ENCODE peak calls at places on chromosomes 1 and 21, in four cellular contexts. C, L, P and M are unnamed samples.

GRCh38 chr1:15991427-15992186 is 12.4 kb upstream of the SRARP start:
- DNase-seq in C (no peak), L (no peak), P (no peak), M (no peak)

GRCh38 chr1:84037758-84038611 is 39.1 kb upstream of the TTLL7 start:
- DNase-seq in L (no peak), P (no peak), C (no peak), M (peak; percentile 84)

GRCh38 chr1:225877570-225877969 is 4.6 kb downstream of the TMEM63A start:
- DNase-seq in P (peak; percentile 65), C (peak; percentile 38), L (peak; percentile 54), M (no peak)

GRCh38 chr1:77030401-77031100 is 163.3 kb downstream of the ST6GALNAC5 start:
- DNase-seq in L (no peak), C (no peak), P (no peak), M (no peak)

GRCh38 chr1:160618763-160619274 is 28.0 kb downstream of the SLAMF1 start:
- DNase-seq in L (no peak), P (no peak), C (no peak), M (peak; percentile 7)

GRCh38 chr21:46355161-46356004 is 31.4 kb downstream of the PCNT start:
- DNase-seq in L (no peak), C (no peak), P (no peak), M (no peak)

GRCh38 chr1:58879464-58879863 is 95.6 kb upstream of the JUN start:
- DNase-seq in P (no peak), L (no peak), C (peak; percentile 63), M (no peak)

GRCh38 chr1:15956150-15956549 is 19.8 kb downstream of the ZBTB17 start:
- DNase-seq in L (no peak), C (peak; percentile 43), P (no peak), M (peak; percentile 43)

GRCh38 chr1:201019321-201019977 is 4.1 kb downstream of the KIF21B start:
- DNase-seq in L (peak; percentile 87), C (peak; percentile 19), P (peak; percentile 42), M (peak; percentile 75)

GRCh38 chr21:34526236-34526617 is 14.2 kb upstream of the KCNE1 start:
- DNase-seq in L (no peak), P (no peak), C (peak; percentile 31), M (no peak)

GRCh38 chr1:112538883-112539282 is 30.1 kb downstream of the WNT2B start:
- DNase-seq in P (no peak), C (no peak), L (no peak), M (no peak)

GRCh38 chr1:66747500-66747899 is 4.8 kb upstream of the DYNLT5 start:
- DNase-seq in L (no peak), P (no peak), C (peak; percentile 61), M (no peak)

GRCh38 chr1:43786975-43787374 is 79.6 kb downstream of the ST3GAL3 start:
- DNase-seq in C (peak; percentile 69), L (no peak), P (no peak), M (no peak)

GRCh38 chr1:48674641-48675040 is 102.0 kb downstream of the BEND5 start:
- DNase-seq in P (no peak), L (no peak), C (peak; percentile 89), M (peak; percentile 85)

GRCh38 chr1:229993060-229993459 is 74.0 kb upstream of the GALNT2 start:
- DNase-seq in C (no peak), P (no peak), L (no peak), M (no peak)

GRCh38 chr1:21518774-21519455 is 9.7 kb downstream of the ALPL start:
- DNase-seq in L (no peak), C (no peak), P (no peak), M (no peak)

GRCh38 chr1:65478379-65479026 is 58.0 kb downstream of the LEPR start:
- DNase-seq in C (no peak), L (no peak), P (no peak), M (no peak)

GRCh38 chr1:47229031-47229831 is 2.8 kb downstream of the TAL1 start:
- DNase-seq in P (no peak), L (no peak), C (no peak), M (no peak)

GRCh38 chr1:37851271-37851670 is 8.1 kb downstream of the MTF1 start:
- DNase-seq in C (no peak), L (no peak), P (no peak), M (no peak)

GRCh38 chr1:12708956-12709555 is 6.9 kb upstream of the AADACL3 start:
- DNase-seq in L (no peak), P (no peak), C (peak; percentile 16), M (peak; percentile 33)

GRCh38 chr1:20184997-20185833 is 681 bp upstream of the UBXN10 start:
- DNase-seq in L (no peak), C (no peak), P (no peak), M (no peak)
- H3K4me3 ChIP-seq in L (peak overlapping the region; percentile 55), C (no peak overlapping the region), P (peak overlapping the region; percentile 66), M (no peak overlapping the region)

GRCh38 chr1:45806129-45806528 is 2.7 kb downstream of the MAST2 start:
- DNase-seq in C (no peak), P (no peak), L (no peak), M (no peak)

GRCh38 chr1:45802343-45803298 is 791 bp upstream of the MAST2 start:
- DNase-seq in C (peak; percentile 99), P (peak; percentile 68), L (peak; percentile 79), M (peak; percentile 87)

GRCh38 chr1:45800899-45801298 is 2.5 kb upstream of the MAST2 start:
- DNase-seq in C (no peak), L (no peak), P (no peak), M (no peak)

GRCh38 chr1:45803299-45803780 is at the start of gene MAST2:
- DNase-seq in L (peak; percentile 94), P (peak; percentile 92), C (peak; percentile 81), M (peak; percentile 89)

DNA sequence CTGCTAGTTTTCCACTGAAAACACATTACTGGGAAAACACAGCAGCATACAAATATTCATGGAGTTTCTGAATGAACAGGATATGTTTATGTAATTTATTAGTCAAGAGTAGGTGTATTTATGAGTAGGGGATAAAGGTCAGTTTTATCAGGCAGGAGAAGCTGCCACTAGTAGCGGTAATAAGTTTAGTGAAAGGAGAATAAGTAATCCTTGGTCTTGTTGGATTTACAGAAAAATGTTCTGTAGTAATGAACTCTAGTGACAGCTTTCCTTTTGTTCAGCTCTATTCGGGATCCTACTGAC is 1.2 kb downstream of the MAST2 start:
- DNase-seq in P (no peak), C (peak; percentile 4), L (no peak), M (no peak)
- H3K4me3 ChIP-seq in P (peak overlapping the region; percentile 69), C (peak overlapping the region; percentile 87), L (peak overlapping the region; percentile 56), M (peak overlapping the region; percentile 72)

GRCh38 chr1:61078611-61079010 is 3.8 kb upstream of the NFIA start:
- DNase-seq in C (no peak), P (no peak), L (no peak), M (no peak)
- H3K4me3 ChIP-seq in C (peak overlapping the region; percentile 56), P (peak overlapping the region; percentile 68), L (peak overlapping the region; percentile 58), M (peak overlapping the region; percentile 74)

GRCh38 chr1:205312866-205313680 is 8.5 kb downstream of the NUAK2 start:
- DNase-seq in P (no peak), L (no peak), C (no peak), M (no peak)

GRCh38 chr1:205310981-205311704 is 10.4 kb downstream of the NUAK2 start:
- DNase-seq in P (no peak), L (no peak), C (no peak), M (no peak)

GRCh38 chr1:205314986-205315618 is 6.4 kb downstream of the NUAK2 start:
- DNase-seq in P (no peak), C (no peak), L (no peak), M (no peak)

GRCh38 chr1:205316179-205316578 is 5.4 kb downstream of the NUAK2 start:
- DNase-seq in P (no peak), C (no peak), L (no peak), M (no peak)

GRCh38 chr1:205313681-205314308 is 7.8 kb downstream of the NUAK2 start:
- DNase-seq in L (peak; percentile 80), P (peak; percentile 48), C (peak; percentile 39), M (peak; percentile 62)
- H3K4me3 ChIP-seq in L (peak overlapping the region; percentile 35), P (peak overlapping the region; percentile 48), C (no peak overlapping the region), M (no peak overlapping the region)

DNA sequence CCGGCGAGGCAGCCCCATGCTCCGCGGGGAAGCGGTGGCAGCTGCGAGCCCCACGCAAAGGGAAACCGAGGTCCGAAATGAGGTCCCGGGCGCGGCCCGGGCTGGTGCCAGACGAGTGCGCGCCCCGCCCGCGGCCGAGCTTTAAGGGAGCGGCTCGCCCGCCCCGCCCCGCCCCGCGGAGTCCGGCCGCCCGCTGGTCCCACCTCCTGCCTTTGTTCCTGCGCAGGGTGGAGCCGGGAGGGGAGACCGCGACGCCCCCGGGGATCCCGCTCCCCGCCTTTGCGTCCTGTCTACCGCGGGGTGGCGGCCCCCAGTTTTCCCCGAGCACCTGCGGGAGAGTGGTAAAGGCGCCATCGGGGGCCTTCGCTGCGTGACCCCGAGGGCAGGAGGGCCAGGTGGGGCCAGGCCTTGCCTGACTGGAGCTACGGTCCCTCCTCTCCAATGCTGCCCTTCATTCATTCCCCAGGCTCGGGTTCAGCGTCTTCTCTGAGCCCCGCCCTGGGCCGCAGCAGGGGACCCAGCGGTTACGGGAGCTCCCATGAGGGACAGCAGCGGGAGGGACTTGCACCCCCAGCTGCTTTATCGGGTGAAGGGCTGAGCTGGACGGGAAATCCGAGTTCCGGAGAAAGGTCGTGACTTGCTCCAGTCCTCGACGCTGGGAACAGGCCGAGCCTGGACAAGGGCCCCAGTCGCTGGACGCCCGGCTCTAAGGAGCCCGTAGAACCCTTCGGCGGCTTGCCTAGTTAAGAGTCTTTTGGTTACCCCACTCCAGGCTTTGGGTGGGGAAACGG is at the start of gene HES2:
- DNase-seq in P (no peak), L (no peak), C (no peak), M (peak; percentile 75)
- H3K4me3 ChIP-seq in P (peak within 1 kb of the TSS; percentile 58), L (peak within 1 kb of the TSS; percentile 50), C (no peak within 1 kb of the TSS), M (peak within 1 kb of the TSS; percentile 66)

GRCh38 chr1:241532173-241532553 is at the start of gene KMO:
- DNase-seq in C (peak; percentile 25), P (no peak), L (no peak), M (peak; percentile 46)

GRCh38 chr1:241532864-241533263 is 686 bp downstream of the KMO start:
- DNase-seq in P (no peak), C (no peak), L (no peak), M (no peak)

GRCh38 chr1:241533375-241534115 is 1.4 kb downstream of the KMO start:
- DNase-seq in P (no peak), L (no peak), C (no peak), M (peak; percentile 59)

GRCh38 chr1:241527146-241527545 is 5.0 kb upstream of the KMO start:
- DNase-seq in L (no peak), C (no peak), P (no peak), M (no peak)

DNA sequence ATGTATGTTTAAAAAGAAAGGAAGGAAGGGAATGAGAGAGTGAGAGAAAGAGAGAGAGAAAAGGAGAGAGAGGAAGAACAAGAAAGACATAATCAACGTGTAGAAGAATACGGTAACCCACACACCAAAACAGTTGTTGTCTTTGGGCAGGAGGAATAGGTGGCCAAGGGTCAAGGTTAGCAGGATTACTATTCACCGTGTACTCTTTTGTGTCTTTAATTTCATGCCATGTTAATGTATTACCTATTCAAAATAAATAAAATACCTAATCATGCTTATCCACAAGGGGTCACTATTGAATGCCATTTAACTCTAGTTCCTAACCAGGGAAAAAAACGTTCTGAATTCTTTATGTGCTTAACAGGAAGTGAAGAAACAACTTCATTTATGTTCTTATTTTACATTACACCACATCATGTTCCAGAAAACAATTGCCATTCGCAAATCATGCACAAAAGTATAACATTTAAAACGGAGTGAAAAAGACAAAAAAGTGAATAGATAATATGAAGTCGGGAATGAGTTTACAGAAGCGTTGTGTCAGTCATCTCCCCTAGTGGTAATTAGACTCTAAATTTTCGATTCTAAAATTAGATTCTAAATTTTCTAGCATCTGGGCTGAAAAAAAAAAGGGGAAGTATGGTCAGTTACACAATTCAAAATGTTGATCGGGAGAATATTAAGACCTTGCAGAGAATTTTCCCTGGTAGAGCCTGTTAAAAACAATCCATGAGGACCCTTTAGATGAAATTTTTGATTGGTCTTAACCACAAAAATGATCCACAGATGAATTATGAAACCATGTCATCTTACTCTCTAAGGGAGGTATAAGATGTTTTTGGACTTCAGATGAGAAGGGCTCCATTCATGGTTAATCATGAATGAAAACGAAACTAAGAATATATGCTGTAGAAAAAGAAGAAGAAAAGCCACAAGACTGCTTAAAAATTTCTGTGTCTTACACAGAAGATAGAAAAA is 694 bp upstream of the KMO start:
- DNase-seq in P (no peak), C (peak; percentile 84), L (no peak), M (peak; percentile 83)
- H3K4me3 ChIP-seq in P (peak overlapping the region; percentile 62), C (peak overlapping the region; percentile 58), L (peak overlapping the region; percentile 54), M (peak overlapping the region; percentile 55)